ENCODE peak calls at places on chromosomes 6 and 20, in seven cellular contexts. One of them, this sample, is unnamed.

GRCh38 chr6:147941143-147941542 is 401.5 kb upstream of the SASH1 start:
- DNase-seq in HuH-7.5: no peak
- DNase-seq in activated CD4-positive, CD25-positive, alpha-beta regulatory T cell treated with anti-CD3 and anti-CD28 coated beads, Interleukin-2, amount 50 U/mL, for 16 hours: no peak
- DNase-seq in NCI-H345: no peak
- DNase-seq in HEK293T: no peak
- DNase-seq in ELR: no peak
- DNase-seq in ELF-1: peak; percentile 19
- DNase-seq in this sample: no peak

GRCh38 chr6:117264487-117265424 is 602 bp upstream of the VGLL2 start:
- DNase-seq in HuH-7.5: peak; percentile 51
- DNase-seq in activated CD4-positive, CD25-positive, alpha-beta regulatory T cell treated with anti-CD3 and anti-CD28 coated beads, Interleukin-2, amount 50 U/mL, for 16 hours: no peak
- DNase-seq in NCI-H345: no peak
- DNase-seq in HEK293T: no peak
- DNase-seq in ELR: peak; percentile 26
- DNase-seq in ELF-1: peak; percentile 41
- DNase-seq in this sample: no peak

GRCh38 chr20:62952373-62953166 is at the start of gene SLC17A9:
- DNase-seq in HuH-7.5: peak; percentile 86
- DNase-seq in activated CD4-positive, CD25-positive, alpha-beta regulatory T cell treated with anti-CD3 and anti-CD28 coated beads, Interleukin-2, amount 50 U/mL, for 16 hours: no peak
- DNase-seq in NCI-H345: no peak
- DNase-seq in HEK293T: no peak
- DNase-seq in ELR: peak; percentile 88
- DNase-seq in ELF-1: peak; percentile 68
- DNase-seq in this sample: no peak

GRCh38 chr6:169256518-169256917 is 2.9 kb upstream of the THBS2 start:
- DNase-seq in HuH-7.5: no peak
- DNase-seq in activated CD4-positive, CD25-positive, alpha-beta regulatory T cell treated with anti-CD3 and anti-CD28 coated beads, Interleukin-2, amount 50 U/mL, for 16 hours: no peak
- DNase-seq in NCI-H345: no peak
- DNase-seq in HEK293T: no peak
- DNase-seq in ELR: no peak
- DNase-seq in ELF-1: no peak
- DNase-seq in this sample: no peak

GRCh38 chr6:1834641-1835516 is 225.2 kb downstream of the FOXC1 start:
- DNase-seq in HuH-7.5: no peak
- DNase-seq in activated CD4-positive, CD25-positive, alpha-beta regulatory T cell treated with anti-CD3 and anti-CD28 coated beads, Interleukin-2, amount 50 U/mL, for 16 hours: no peak
- DNase-seq in NCI-H345: no peak
- DNase-seq in HEK293T: no peak
- DNase-seq in ELR: no peak
- DNase-seq in ELF-1: no peak
- DNase-seq in this sample: no peak

GRCh38 chr20:25369971-25370370 is 20.7 kb downstream of the ABHD12 start:
- DNase-seq in HuH-7.5: no peak
- DNase-seq in activated CD4-positive, CD25-positive, alpha-beta regulatory T cell treated with anti-CD3 and anti-CD28 coated beads, Interleukin-2, amount 50 U/mL, for 16 hours: no peak
- DNase-seq in NCI-H345: no peak
- DNase-seq in HEK293T: no peak
- DNase-seq in ELR: peak; percentile 55
- DNase-seq in ELF-1: no peak
- DNase-seq in this sample: no peak

GRCh38 chr6:72733045-72733444 is 111.2 kb downstream of the KCNQ5 start:
- DNase-seq in HuH-7.5: no peak
- DNase-seq in activated CD4-positive, CD25-positive, alpha-beta regulatory T cell treated with anti-CD3 and anti-CD28 coated beads, Interleukin-2, amount 50 U/mL, for 16 hours: no peak
- DNase-seq in NCI-H345: no peak
- DNase-seq in HEK293T: no peak
- DNase-seq in ELR: no peak
- DNase-seq in ELF-1: no peak
- DNase-seq in this sample: no peak

GRCh38 chr6:168150551-168151444 is 71.8 kb upstream of the FRMD1 start:
- DNase-seq in HuH-7.5: no peak
- DNase-seq in activated CD4-positive, CD25-positive, alpha-beta regulatory T cell treated with anti-CD3 and anti-CD28 coated beads, Interleukin-2, amount 50 U/mL, for 16 hours: no peak
- DNase-seq in NCI-H345: peak; percentile 21
- DNase-seq in HEK293T: no peak
- DNase-seq in ELR: no peak
- DNase-seq in ELF-1: peak; percentile 58
- DNase-seq in this sample: peak; percentile 40

GRCh38 chr6:164247106-164247505 is 832.6 kb downstream of the QKI start:
- DNase-seq in HuH-7.5: no peak
- DNase-seq in activated CD4-positive, CD25-positive, alpha-beta regulatory T cell treated with anti-CD3 and anti-CD28 coated beads, Interleukin-2, amount 50 U/mL, for 16 hours: no peak
- DNase-seq in NCI-H345: no peak
- DNase-seq in HEK293T: no peak
- DNase-seq in ELR: peak; percentile 13
- DNase-seq in ELF-1: no peak
- DNase-seq in this sample: no peak

GRCh38 chr6:31771992-31772358 is 5.2 kb downstream of the VWA7 start:
- DNase-seq in HuH-7.5: no peak
- DNase-seq in activated CD4-positive, CD25-positive, alpha-beta regulatory T cell treated with anti-CD3 and anti-CD28 coated beads, Interleukin-2, amount 50 U/mL, for 16 hours: no peak
- DNase-seq in NCI-H345: no peak
- DNase-seq in HEK293T: no peak
- DNase-seq in ELR: peak; percentile 50
- DNase-seq in ELF-1: no peak
- DNase-seq in this sample: no peak

GRCh38 chr6:27541212-27541931 is 68.5 kb upstream of the ZNF184 start:
- DNase-seq in HuH-7.5: no peak
- DNase-seq in activated CD4-positive, CD25-positive, alpha-beta regulatory T cell treated with anti-CD3 and anti-CD28 coated beads, Interleukin-2, amount 50 U/mL, for 16 hours: no peak
- DNase-seq in NCI-H345: no peak
- DNase-seq in HEK293T: peak; percentile 18
- DNase-seq in ELR: peak; percentile 81
- DNase-seq in ELF-1: peak; percentile 74
- DNase-seq in this sample: peak; percentile 66

GRCh38 chr20:1900321-1900791 is 5.1 kb downstream of the SIRPA start:
- DNase-seq in HuH-7.5: peak; percentile 95
- DNase-seq in activated CD4-positive, CD25-positive, alpha-beta regulatory T cell treated with anti-CD3 and anti-CD28 coated beads, Interleukin-2, amount 50 U/mL, for 16 hours: no peak
- DNase-seq in NCI-H345: peak; percentile 61
- DNase-seq in HEK293T: peak; percentile 81
- DNase-seq in ELR: peak; percentile 78
- DNase-seq in ELF-1: peak; percentile 92
- DNase-seq in this sample: peak; percentile 64

GRCh38 chr6:139323511-139324445 is 32.0 kb upstream of the TXLNB start:
- DNase-seq in HuH-7.5: no peak
- DNase-seq in activated CD4-positive, CD25-positive, alpha-beta regulatory T cell treated with anti-CD3 and anti-CD28 coated beads, Interleukin-2, amount 50 U/mL, for 16 hours: peak; percentile 41
- DNase-seq in NCI-H345: peak; percentile 10
- DNase-seq in HEK293T: no peak
- DNase-seq in ELR: peak; percentile 86
- DNase-seq in ELF-1: peak; percentile 62
- DNase-seq in this sample: peak; percentile 30

GRCh38 chr20:14544688-14545087 is 207.3 kb upstream of the FLRT3 start:
- DNase-seq in HuH-7.5: no peak
- DNase-seq in activated CD4-positive, CD25-positive, alpha-beta regulatory T cell treated with anti-CD3 and anti-CD28 coated beads, Interleukin-2, amount 50 U/mL, for 16 hours: no peak
- DNase-seq in NCI-H345: no peak
- DNase-seq in HEK293T: no peak
- DNase-seq in ELR: no peak
- DNase-seq in ELF-1: no peak
- DNase-seq in this sample: no peak

GRCh38 chr20:25565578-25566157 is 19.7 kb downstream of the NINL start:
- DNase-seq in HuH-7.5: no peak
- DNase-seq in activated CD4-positive, CD25-positive, alpha-beta regulatory T cell treated with anti-CD3 and anti-CD28 coated beads, Interleukin-2, amount 50 U/mL, for 16 hours: no peak
- DNase-seq in NCI-H345: no peak
- DNase-seq in HEK293T: no peak
- DNase-seq in ELR: no peak
- DNase-seq in ELF-1: no peak
- DNase-seq in this sample: no peak

GRCh38 chr6:43373252-43373875 is 3.9 kb upstream of the ZNF318 start:
- DNase-seq in HuH-7.5: no peak
- DNase-seq in activated CD4-positive, CD25-positive, alpha-beta regulatory T cell treated with anti-CD3 and anti-CD28 coated beads, Interleukin-2, amount 50 U/mL, for 16 hours: no peak
- DNase-seq in NCI-H345: no peak
- DNase-seq in HEK293T: no peak
- DNase-seq in ELR: no peak
- DNase-seq in ELF-1: no peak
- DNase-seq in this sample: no peak

GRCh38 chr20:20713244-20713765 is 861 bp upstream of the RALGAPA2 start:
- DNase-seq in HuH-7.5: peak; percentile 18
- DNase-seq in activated CD4-positive, CD25-positive, alpha-beta regulatory T cell treated with anti-CD3 and anti-CD28 coated beads, Interleukin-2, amount 50 U/mL, for 16 hours: no peak
- DNase-seq in NCI-H345: no peak
- DNase-seq in HEK293T: no peak
- DNase-seq in ELR: peak; percentile 8
- DNase-seq in ELF-1: no peak
- DNase-seq in this sample: no peak

GRCh38 chr20:10536531-10536930 is 101.4 kb downstream of the SLX4IP start:
- DNase-seq in HuH-7.5: no peak
- DNase-seq in activated CD4-positive, CD25-positive, alpha-beta regulatory T cell treated with anti-CD3 and anti-CD28 coated beads, Interleukin-2, amount 50 U/mL, for 16 hours: peak; percentile 10
- DNase-seq in NCI-H345: peak; percentile 59
- DNase-seq in HEK293T: no peak
- DNase-seq in ELR: no peak
- DNase-seq in ELF-1: no peak
- DNase-seq in this sample: peak; percentile 28

GRCh38 chr6:3309391-3310050 is 50.8 kb downstream of the PSMG4 start:
- DNase-seq in HuH-7.5: no peak
- DNase-seq in activated CD4-positive, CD25-positive, alpha-beta regulatory T cell treated with anti-CD3 and anti-CD28 coated beads, Interleukin-2, amount 50 U/mL, for 16 hours: no peak
- DNase-seq in NCI-H345: peak; percentile 45
- DNase-seq in HEK293T: no peak
- DNase-seq in ELR: no peak
- DNase-seq in ELF-1: peak; percentile 57
- DNase-seq in this sample: no peak

GRCh38 chr6:152496731-152497130 is 140.4 kb downstream of the SYNE1 start:
- DNase-seq in HuH-7.5: no peak
- DNase-seq in activated CD4-positive, CD25-positive, alpha-beta regulatory T cell treated with anti-CD3 and anti-CD28 coated beads, Interleukin-2, amount 50 U/mL, for 16 hours: no peak
- DNase-seq in NCI-H345: no peak
- DNase-seq in HEK293T: no peak
- DNase-seq in ELR: no peak
- DNase-seq in ELF-1: peak; percentile 2
- DNase-seq in this sample: no peak

GRCh38 chr6:77105091-77105490 is 358.2 kb downstream of the HTR1B start:
- DNase-seq in HuH-7.5: no peak
- DNase-seq in activated CD4-positive, CD25-positive, alpha-beta regulatory T cell treated with anti-CD3 and anti-CD28 coated beads, Interleukin-2, amount 50 U/mL, for 16 hours: no peak
- DNase-seq in NCI-H345: no peak
- DNase-seq in HEK293T: no peak
- DNase-seq in ELR: no peak
- DNase-seq in ELF-1: no peak
- DNase-seq in this sample: no peak

This sample was measured in BE2C.